ENCODE peak calls at places on chromosome 3, in six cellular contexts. P, X, L, W, R and D are unnamed samples. For H3K4me1, the result is how much of the 10 kb centered on the place peaks cover.

GRCh38 chr3:14177580-14178246 is 688 bp downstream of the XPC start:
- DNase-seq in W (no peak), R (no peak), X (no peak), P (no peak), L (no peak), D (no peak)

GRCh38 chr3:146256851-146257486 is 6.1 kb upstream of the PLSCR4 start:
- DNase-seq in L (peak), W (no peak), R (peak), P (no peak), X (no peak), D (no peak)

GRCh38 chr3:84963137-84963536 is 4.3 kb downstream of the CADM2 start:
- DNase-seq in X (no peak), R (no peak), P (peak), L (no peak), W (no peak), D (no peak)

GRCh38 chr3:187025254-187025655 is 94.9 kb downstream of the ST6GAL1 start:
- DNase-seq in L (peak), R (no peak), X (no peak), W (no peak), P (no peak), D (no peak)

GRCh38 chr3:12185172-12185710 is 26.5 kb upstream of the TIMP4 start:
- DNase-seq in P (no peak), L (no peak), W (no peak), R (no peak), X (no peak), D (no peak)

GRCh38 chr3:38117163-38117716 is 19.7 kb downstream of the ACAA1 start:
- DNase-seq in P (no peak), R (peak), L (no peak), W (no peak), X (no peak), D (no peak)

GRCh38 chr3:11929531-11929930 is 74.7 kb upstream of the SYN2 start:
- DNase-seq in L (no peak), R (no peak), X (no peak), P (no peak), W (no peak), D (no peak)

GRCh38 chr3:67739851-67740250 is 85.4 kb upstream of the SUCLG2 start:
- DNase-seq in X (no peak), P (no peak), W (no peak), L (no peak), R (peak), D (no peak)

GRCh38 chr3:194906229-194906629 is 220.5 kb downstream of the FAM43A start:
- DNase-seq in W (no peak), P (no peak), X (no peak), L (no peak), R (peak), D (no peak)

GRCh38 chr3:43024183-43024865 is 45.2 kb downstream of the GASK1A start:
- DNase-seq in R (no peak), P (peak), X (no peak), L (peak), W (no peak), D (no peak)

GRCh38 chr3:171783626-171784025 is 26.7 kb downstream of the PLD1 start:
- DNase-seq in L (no peak), P (no peak), X (no peak), R (no peak), W (no peak), D (no peak)

GRCh38 chr3:162643245-162643644 is 1146.6 kb downstream of the OTOL1 start:
- DNase-seq in W (no peak), R (peak), P (no peak), X (no peak), L (no peak), D (no peak)

GRCh38 chr3:131163-131889 is 65.2 kb upstream of the CHL1 start:
- DNase-seq in W (peak), P (no peak), X (no peak), L (no peak), R (no peak), D (no peak)

GRCh38 chr3:20648921-20649381 is 462.9 kb upstream of the SGO1 start:
- DNase-seq in P (no peak), W (no peak), R (peak), L (no peak), X (no peak), D (no peak)

GRCh38 chr3:53056442-53056841 is 10.6 kb upstream of the SFMBT1 start:
- DNase-seq in X (no peak), R (peak), W (peak), L (peak), P (peak), D (no peak)

GRCh38 chr3:8657804-8658311 is 13.3 kb upstream of the SSUH2 start:
- DNase-seq in X (no peak), P (no peak), W (no peak), R (no peak), L (peak), D (no peak)

GRCh38 chr3:149547954-149548728 is 73.6 kb downstream of the TM4SF4 start:
- DNase-seq in P (peak), L (no peak), X (peak), W (no peak), R (peak), D (no peak)

GRCh38 chr3:168161696-168162095 is 66.0 kb upstream of the GOLIM4 start:
- DNase-seq in L (no peak), W (no peak), R (peak), P (no peak), X (no peak), D (no peak)

GRCh38 chr3:115217678-115218451 is 70.8 kb upstream of the ZBTB20 start:
- DNase-seq in W (peak), P (peak), L (peak), X (peak), R (peak), D (peak)

DNA sequence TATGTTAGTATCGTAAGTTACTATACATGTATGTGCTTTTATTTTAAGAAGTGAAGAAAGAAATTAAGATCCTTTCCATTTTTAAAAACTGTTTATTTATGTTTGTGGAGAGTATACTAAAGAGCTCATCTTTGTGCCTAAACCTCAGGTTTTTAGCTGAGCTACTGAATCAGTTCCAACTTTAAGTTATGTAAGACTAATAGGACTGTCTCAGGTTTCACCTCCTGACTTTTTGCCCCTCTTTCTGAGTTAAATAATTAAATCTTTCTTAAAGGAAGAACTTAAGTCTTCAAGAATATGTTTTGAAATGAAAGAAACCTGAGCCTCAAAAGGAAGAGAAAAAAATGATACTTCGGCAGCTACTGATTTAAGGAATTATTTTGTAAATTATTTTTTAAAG is 2.6 kb downstream of the SLMAP start:
- DNase-seq in P (no peak), W (no peak), R (peak), L (no peak), X (no peak), D (no peak)
- H3K4me3 ChIP-seq in P (no peak), W (peak), R (peak), L (peak), X (no peak), D (no peak)

GRCh38 chr3:129572603-129573002 is 29.6 kb downstream of the H1-8 start:
- DNase-seq in R (no peak), X (no peak), P (no peak), W (no peak), L (no peak), D (no peak)
- H3K27ac ChIP-seq in R (no peak), X (no peak), P (no peak), W (no peak), L (no peak), D (no peak)

GRCh38 chr3:112653881-112654300 is 12.9 kb upstream of the CCDC80 start:
- DNase-seq in L (no peak), W (no peak), P (no peak), R (peak), X (no peak), D (no peak)
- H3K4me1 ChIP-seq in L (under half), W (under half), P (under half), R (half or more), X (under half), D (under half)

GRCh38 chr3:137764563-137765309 is 621 bp downstream of the SOX14 start:
- DNase-seq in W (no peak), X (no peak), L (peak), R (no peak), P (peak), D (no peak)
- H3K4me3 ChIP-seq in W (no peak), X (no peak), L (peak), R (no peak), P (no peak), D (no peak)

DNA sequence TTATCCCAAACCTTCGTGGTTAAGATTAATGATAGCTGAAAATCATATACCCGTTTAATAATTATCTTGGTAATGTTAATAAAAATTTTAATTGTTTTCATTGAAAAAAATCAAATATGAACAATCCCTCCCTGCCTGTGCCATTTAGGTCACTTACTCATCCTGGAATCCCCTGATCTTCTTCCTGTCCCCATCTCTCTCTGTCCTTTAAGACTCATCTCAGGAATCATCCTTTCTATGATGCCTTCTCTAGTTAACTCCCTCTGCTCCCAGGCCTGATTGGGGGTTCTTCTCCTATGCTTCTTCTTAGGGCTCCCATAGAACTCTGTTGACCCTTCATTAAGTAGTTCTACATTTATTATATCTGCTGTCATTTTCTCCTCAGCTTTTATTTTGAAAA is 91.6 kb downstream of the MBNL1 start:
- DNase-seq in W (no peak), L (no peak), P (no peak), R (no peak), X (no peak), D (no peak)
- H3K27ac ChIP-seq in W (no peak), L (no peak), P (no peak), R (peak), X (no peak), D (no peak)

GRCh38 chr3:123353227-123353851 is 95.6 kb downstream of the ADCY5 start:
- DNase-seq in W (no peak), R (no peak), P (no peak), X (no peak), L (peak), D (no peak)
- H3K4me1 ChIP-seq in W (under half), R (under half), P (under half), X (under half), L (under half), D (under half)

GRCh38 chr3:108131795-108132134 is 40.9 kb upstream of the CD47 start:
- DNase-seq in X (no peak), L (no peak), W (no peak), P (no peak), R (peak), D (no peak)

GRCh38 chr3:108136888-108137814 is 46.3 kb upstream of the CD47 start:
- DNase-seq in L (no peak), W (no peak), R (no peak), P (no peak), X (no peak), D (no peak)

GRCh38 chr3:108133858-108134554 is 43.2 kb upstream of the CD47 start:
- DNase-seq in L (no peak), P (no peak), R (no peak), X (no peak), W (no peak), D (no peak)

GRCh38 chr3:108132727-108133373 is 42.0 kb upstream of the CD47 start:
- DNase-seq in P (no peak), R (peak), X (no peak), L (no peak), W (no peak), D (no peak)

DNA sequence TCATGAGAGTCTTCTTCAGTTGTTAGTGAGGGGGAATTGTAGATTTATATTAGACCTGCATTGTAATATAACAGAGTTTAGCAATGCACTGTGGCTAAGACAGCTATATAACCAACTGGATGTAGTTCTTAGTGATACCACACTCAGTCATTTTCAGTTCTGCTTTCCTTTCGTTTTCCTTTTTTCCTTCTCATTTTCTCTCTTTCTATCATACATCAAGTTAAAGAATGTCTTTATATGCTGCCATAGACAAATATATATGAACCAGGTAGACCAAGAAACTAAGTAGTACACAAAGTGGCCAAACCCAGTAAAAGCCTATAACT is 43.7 kb upstream of the CD47 start:
- DNase-seq in X (no peak), W (no peak), R (no peak), P (no peak), L (no peak), D (no peak)
- H3K4me3 ChIP-seq in X (no peak), W (no peak), R (no peak), P (no peak), L (no peak), D (no peak)

DNA sequence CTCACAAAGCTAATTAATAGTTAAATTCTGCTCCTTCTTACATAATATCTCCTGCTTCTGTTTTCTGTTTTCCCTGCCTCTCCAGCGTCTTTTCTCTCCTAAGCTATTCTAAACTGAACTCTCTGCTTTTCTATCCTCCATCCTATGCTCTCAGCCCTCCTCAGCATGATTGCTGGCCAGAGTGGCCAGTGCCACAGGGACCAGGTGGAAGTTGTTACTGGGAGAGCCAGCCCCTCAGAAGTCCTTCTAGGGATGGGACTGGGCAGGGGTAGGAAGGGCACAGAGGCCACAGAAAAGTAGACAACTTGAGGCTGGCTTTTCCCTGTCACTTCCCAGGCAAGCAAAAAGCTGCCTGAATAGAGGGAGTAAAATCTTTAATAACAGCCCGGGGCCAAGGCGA is 76.8 kb downstream of the LARS2 start:
- DNase-seq in X (no peak), R (no peak), L (no peak), P (no peak), W (no peak), D (no peak)
- H3K27ac ChIP-seq in X (no peak), R (no peak), L (no peak), P (no peak), W (peak), D (no peak)